ENCODE peak calls at places on chromosomes 6 and 20, in seven cellular contexts. One of them, this sample, is unnamed.
A peak's percentile ranks its signal among the peaks of the same experiment; 100 is the strongest.

GRCh38 chr20:46458891-46459750 is 52.7 kb upstream of the ELMO2 start:
- DNase-seq in mesendoderm: peak; percentile 89
- DNase-seq in hepatocyte: peak; percentile 89
- DNase-seq in pancreas: peak; percentile 79
- DNase-seq in right atrium auricular region: no peak
- DNase-seq in HCT116: no peak
- DNase-seq in endodermal cell: peak; percentile 96
- DNase-seq in this sample: peak; percentile 88

GRCh38 chr6:126720326-126720725 is 380.4 kb downstream of the CENPW start:
- DNase-seq in mesendoderm: no peak
- DNase-seq in hepatocyte: no peak
- DNase-seq in pancreas: no peak
- DNase-seq in right atrium auricular region: no peak
- DNase-seq in HCT116: no peak
- DNase-seq in endodermal cell: no peak
- DNase-seq in this sample: no peak

GRCh38 chr6:21188505-21189223 is 404.9 kb upstream of the SOX4 start:
- DNase-seq in mesendoderm: peak; percentile 39
- DNase-seq in hepatocyte: no peak
- DNase-seq in pancreas: no peak
- DNase-seq in right atrium auricular region: no peak
- DNase-seq in HCT116: no peak
- DNase-seq in endodermal cell: no peak
- DNase-seq in this sample: no peak

GRCh38 chr20:22617160-22617559 is 32.8 kb upstream of the FOXA2 start:
- DNase-seq in mesendoderm: no peak
- DNase-seq in hepatocyte: peak; percentile 60
- DNase-seq in pancreas: peak; percentile 84
- DNase-seq in right atrium auricular region: no peak
- DNase-seq in HCT116: no peak
- DNase-seq in endodermal cell: no peak
- DNase-seq in this sample: no peak

GRCh38 chr20:46308258-46309157 is at the start of gene CDH22:
- DNase-seq in mesendoderm: peak; percentile 74
- DNase-seq in hepatocyte: peak; percentile 74
- DNase-seq in pancreas: peak; percentile 52
- DNase-seq in right atrium auricular region: no peak
- DNase-seq in HCT116: peak; percentile 22
- DNase-seq in endodermal cell: peak; percentile 85
- DNase-seq in this sample: no peak

GRCh38 chr20:38338849-38339520 is 7.3 kb upstream of the LBP start:
- DNase-seq in mesendoderm: peak; percentile 79
- DNase-seq in hepatocyte: peak; percentile 38
- DNase-seq in pancreas: no peak
- DNase-seq in right atrium auricular region: no peak
- DNase-seq in HCT116: no peak
- DNase-seq in endodermal cell: peak; percentile 85
- DNase-seq in this sample: peak; percentile 54

GRCh38 chr6:89954721-89955148 is 60.5 kb downstream of the GJA10 start:
- DNase-seq in mesendoderm: no peak
- DNase-seq in hepatocyte: no peak
- DNase-seq in pancreas: no peak
- DNase-seq in right atrium auricular region: no peak
- DNase-seq in HCT116: no peak
- DNase-seq in endodermal cell: no peak
- DNase-seq in this sample: no peak

GRCh38 chr6:82569022-82569421 is 205.4 kb downstream of the TPBG start:
- DNase-seq in mesendoderm: no peak
- DNase-seq in hepatocyte: no peak
- DNase-seq in pancreas: no peak
- DNase-seq in right atrium auricular region: no peak
- DNase-seq in HCT116: no peak
- DNase-seq in endodermal cell: no peak
- DNase-seq in this sample: no peak

GRCh38 chr6:153108320-153108719 is 22.8 kb downstream of the RGS17 start:
- DNase-seq in mesendoderm: peak; percentile 48
- DNase-seq in hepatocyte: no peak
- DNase-seq in pancreas: no peak
- DNase-seq in right atrium auricular region: no peak
- DNase-seq in HCT116: no peak
- DNase-seq in endodermal cell: no peak
- DNase-seq in this sample: no peak

GRCh38 chr20:3784226-3784853 is 2.2 kb downstream of the CENPB start:
- DNase-seq in mesendoderm: no peak
- DNase-seq in hepatocyte: no peak
- DNase-seq in pancreas: peak; percentile 21
- DNase-seq in right atrium auricular region: no peak
- DNase-seq in HCT116: no peak
- DNase-seq in endodermal cell: no peak
- DNase-seq in this sample: no peak

GRCh38 chr6:89368107-89368506 is 15.6 kb upstream of the UBE2J1 start:
- DNase-seq in mesendoderm: peak; percentile 63
- DNase-seq in hepatocyte: peak; percentile 85
- DNase-seq in pancreas: peak; percentile 62
- DNase-seq in right atrium auricular region: no peak
- DNase-seq in HCT116: no peak
- DNase-seq in endodermal cell: peak; percentile 89
- DNase-seq in this sample: no peak

GRCh38 chr6:125882243-125882642 is 74.3 kb upstream of the HINT3 start:
- DNase-seq in mesendoderm: no peak
- DNase-seq in hepatocyte: no peak
- DNase-seq in pancreas: no peak
- DNase-seq in right atrium auricular region: no peak
- DNase-seq in HCT116: no peak
- DNase-seq in endodermal cell: no peak
- DNase-seq in this sample: no peak

GRCh38 chr6:52603000-52603795 is 26.3 kb upstream of the TRAM2 start:
- DNase-seq in mesendoderm: no peak
- DNase-seq in hepatocyte: peak; percentile 51
- DNase-seq in pancreas: no peak
- DNase-seq in right atrium auricular region: no peak
- DNase-seq in HCT116: no peak
- DNase-seq in endodermal cell: no peak
- DNase-seq in this sample: no peak

GRCh38 chr20:36591854-36592641 is 13.5 kb upstream of the RAB5IF start:
- DNase-seq in mesendoderm: peak; percentile 92
- DNase-seq in hepatocyte: peak; percentile 57
- DNase-seq in pancreas: no peak
- DNase-seq in right atrium auricular region: no peak
- DNase-seq in HCT116: peak; percentile 22
- DNase-seq in endodermal cell: peak; percentile 64
- DNase-seq in this sample: no peak

GRCh38 chr6:113997106-113997505 is 26.2 kb upstream of the HDAC2 start:
- DNase-seq in mesendoderm: no peak
- DNase-seq in hepatocyte: no peak
- DNase-seq in pancreas: no peak
- DNase-seq in right atrium auricular region: no peak
- DNase-seq in HCT116: peak; percentile 57
- DNase-seq in endodermal cell: no peak
- DNase-seq in this sample: no peak

GRCh38 chr6:150373260-150373701 is 4.5 kb downstream of the IYD start:
- DNase-seq in mesendoderm: no peak
- DNase-seq in hepatocyte: no peak
- DNase-seq in pancreas: no peak
- DNase-seq in right atrium auricular region: peak; percentile 64
- DNase-seq in HCT116: no peak
- DNase-seq in endodermal cell: no peak
- DNase-seq in this sample: no peak

GRCh38 chr6:126600258-126600916 is 260.5 kb downstream of the CENPW start:
- DNase-seq in mesendoderm: no peak
- DNase-seq in hepatocyte: no peak
- DNase-seq in pancreas: no peak
- DNase-seq in right atrium auricular region: no peak
- DNase-seq in HCT116: no peak
- DNase-seq in endodermal cell: no peak
- DNase-seq in this sample: no peak

GRCh38 chr20:1397710-1398109 is 4.9 kb upstream of the FKBP1A start:
- DNase-seq in mesendoderm: no peak
- DNase-seq in hepatocyte: no peak
- DNase-seq in pancreas: no peak
- DNase-seq in right atrium auricular region: no peak
- DNase-seq in HCT116: no peak
- DNase-seq in endodermal cell: no peak
- DNase-seq in this sample: no peak

GRCh38 chr6:37821449-37821848 is 1.9 kb downstream of the ZFAND3 start:
- DNase-seq in mesendoderm: no peak
- DNase-seq in hepatocyte: no peak
- DNase-seq in pancreas: no peak
- DNase-seq in right atrium auricular region: no peak
- DNase-seq in HCT116: no peak
- DNase-seq in endodermal cell: no peak
- DNase-seq in this sample: no peak
- H3K4me1 ChIP-seq in mesendoderm: peaks cover 6% of the 10 kb centered on the region
- H3K4me1 ChIP-seq in hepatocyte: peaks cover 33% of the 10 kb centered on the region
- H3K4me1 ChIP-seq in pancreas: peaks cover 31% of the 10 kb centered on the region
- H3K4me1 ChIP-seq in right atrium auricular region: peaks cover 67% of the 10 kb centered on the region
- H3K4me1 ChIP-seq in HCT116: peaks cover 19% of the 10 kb centered on the region
- H3K4me1 ChIP-seq in endodermal cell: peaks cover 10% of the 10 kb centered on the region
- H3K4me1 ChIP-seq in this sample: no peaks in the 10 kb centered on the region

DNA sequence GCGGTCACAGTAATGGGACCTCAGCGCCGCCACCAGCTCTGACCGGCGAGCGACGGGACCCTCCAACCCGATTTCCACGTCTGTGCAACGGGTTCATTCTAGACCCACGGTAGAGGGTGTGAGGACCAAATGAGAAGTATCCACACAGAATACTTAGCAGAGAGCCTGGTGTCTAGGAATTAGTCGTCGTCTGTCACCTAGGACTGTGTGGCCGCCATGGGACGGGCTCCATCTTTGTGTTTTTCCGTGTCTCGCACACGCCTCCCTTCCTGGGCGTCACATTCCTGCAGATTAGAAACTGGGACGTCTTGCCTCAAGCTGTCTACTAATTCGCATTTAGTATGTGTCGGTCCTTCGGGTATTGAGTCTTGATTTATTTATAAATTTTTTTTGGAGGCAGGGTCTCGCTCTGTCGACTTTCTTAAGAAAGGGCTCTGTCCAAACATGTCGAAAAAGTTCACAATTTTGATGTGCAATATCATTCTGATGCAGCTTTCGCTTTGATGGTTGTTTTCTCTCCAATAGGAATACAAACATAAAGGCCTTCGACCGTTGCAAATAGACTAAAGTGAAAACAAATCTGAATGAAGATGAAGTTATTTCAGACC is 562 bp downstream of the MGME1 start:
- DNase-seq in mesendoderm: peak; percentile 86
- DNase-seq in hepatocyte: peak; percentile 39
- DNase-seq in pancreas: no peak
- DNase-seq in right atrium auricular region: no peak
- DNase-seq in HCT116: no peak
- DNase-seq in endodermal cell: peak; percentile 82
- DNase-seq in this sample: no peak
- H3K4me1 ChIP-seq in mesendoderm: peaks cover 8% of the 10 kb centered on the region
- H3K4me1 ChIP-seq in hepatocyte: peaks cover 40% of the 10 kb centered on the region
- H3K4me1 ChIP-seq in pancreas: peaks cover 46% of the 10 kb centered on the region
- H3K4me1 ChIP-seq in right atrium auricular region: peaks cover 74% of the 10 kb centered on the region
- H3K4me1 ChIP-seq in HCT116: peaks cover 50% of the 10 kb centered on the region
- H3K4me1 ChIP-seq in endodermal cell: peaks cover 12% of the 10 kb centered on the region
- H3K4me1 ChIP-seq in this sample: peaks cover 2% of the 10 kb centered on the region

GRCh38 chr6:24720131-24720603 is 1.2 kb upstream of the C6orf62 start:
- DNase-seq in mesendoderm: peak; percentile 61
- DNase-seq in hepatocyte: peak; percentile 74
- DNase-seq in pancreas: peak; percentile 64
- DNase-seq in right atrium auricular region: no peak
- DNase-seq in HCT116: no peak
- DNase-seq in endodermal cell: peak; percentile 69
- DNase-seq in this sample: no peak

GRCh38 chr6:24721461-24722215 is 2.7 kb upstream of the C6orf62 start:
- DNase-seq in mesendoderm: no peak
- DNase-seq in hepatocyte: peak; percentile 91
- DNase-seq in pancreas: no peak
- DNase-seq in right atrium auricular region: no peak
- DNase-seq in HCT116: no peak
- DNase-seq in endodermal cell: no peak
- DNase-seq in this sample: no peak

GRCh38 chr6:24718449-24719124 is 367 bp downstream of the C6orf62 start:
- DNase-seq in mesendoderm: peak; percentile 10
- DNase-seq in hepatocyte: no peak
- DNase-seq in pancreas: no peak
- DNase-seq in right atrium auricular region: no peak
- DNase-seq in HCT116: no peak
- DNase-seq in endodermal cell: no peak
- DNase-seq in this sample: no peak

GRCh38 chr6:24720604-24721460 is 1.9 kb upstream of the C6orf62 start:
- DNase-seq in mesendoderm: peak; percentile 100
- DNase-seq in hepatocyte: peak; percentile 100
- DNase-seq in pancreas: peak; percentile 100
- DNase-seq in right atrium auricular region: peak; percentile 100
- DNase-seq in HCT116: peak; percentile 99
- DNase-seq in endodermal cell: peak; percentile 100
- DNase-seq in this sample: peak; percentile 100

DNA sequence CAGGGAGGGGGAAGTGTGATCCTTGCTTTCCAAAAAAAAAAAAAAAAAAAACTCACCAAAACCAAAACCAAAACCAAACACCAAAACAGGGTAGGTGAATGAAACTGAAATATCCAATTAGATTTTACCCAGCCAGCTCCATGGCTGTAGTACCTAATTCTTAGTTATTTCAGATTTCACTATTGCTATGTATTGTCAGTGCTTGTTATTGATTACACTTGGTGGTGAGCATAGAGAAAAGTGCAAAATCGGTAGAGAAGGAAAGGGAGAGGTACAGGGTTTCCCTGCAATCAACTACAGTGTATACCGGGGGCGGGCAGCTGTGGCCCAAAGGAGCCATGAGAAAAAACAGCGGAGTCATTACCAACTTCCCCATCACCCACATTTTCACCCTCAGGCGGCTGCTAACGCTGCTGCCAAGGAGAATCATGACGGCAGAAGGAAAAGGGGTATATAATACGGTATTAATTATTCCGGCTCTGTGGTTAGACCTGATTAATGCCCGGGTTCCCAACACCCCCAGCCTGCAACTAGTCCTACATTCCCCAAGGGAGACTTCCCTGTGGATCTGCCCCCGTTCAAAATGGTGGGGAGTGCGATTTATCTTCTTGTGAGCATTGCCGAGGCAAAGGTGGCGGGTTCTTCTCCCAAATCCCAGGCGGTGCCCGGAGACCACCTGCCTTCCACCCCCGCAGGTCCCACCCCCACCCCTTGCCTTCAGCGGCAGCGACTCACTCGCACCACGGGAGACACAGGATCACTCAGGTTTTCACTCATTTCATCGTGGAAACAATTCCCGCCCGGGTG is at the start of gene C6orf62:
- DNase-seq in mesendoderm: peak; percentile 47
- DNase-seq in hepatocyte: peak; percentile 43
- DNase-seq in pancreas: peak; percentile 44
- DNase-seq in right atrium auricular region: no peak
- DNase-seq in HCT116: no peak
- DNase-seq in endodermal cell: peak; percentile 53
- DNase-seq in this sample: no peak
- H3K4me1 ChIP-seq in mesendoderm: no peaks in the 10 kb centered on the region
- H3K4me1 ChIP-seq in hepatocyte: peaks cover 10% of the 10 kb centered on the region
- H3K4me1 ChIP-seq in pancreas: peaks cover 30% of the 10 kb centered on the region
- H3K4me1 ChIP-seq in right atrium auricular region: peaks cover 50% of the 10 kb centered on the region
- H3K4me1 ChIP-seq in HCT116: peaks cover 30% of the 10 kb centered on the region
- H3K4me1 ChIP-seq in endodermal cell: peaks cover 5% of the 10 kb centered on the region
- H3K4me1 ChIP-seq in this sample: no peaks in the 10 kb centered on the region

DNA sequence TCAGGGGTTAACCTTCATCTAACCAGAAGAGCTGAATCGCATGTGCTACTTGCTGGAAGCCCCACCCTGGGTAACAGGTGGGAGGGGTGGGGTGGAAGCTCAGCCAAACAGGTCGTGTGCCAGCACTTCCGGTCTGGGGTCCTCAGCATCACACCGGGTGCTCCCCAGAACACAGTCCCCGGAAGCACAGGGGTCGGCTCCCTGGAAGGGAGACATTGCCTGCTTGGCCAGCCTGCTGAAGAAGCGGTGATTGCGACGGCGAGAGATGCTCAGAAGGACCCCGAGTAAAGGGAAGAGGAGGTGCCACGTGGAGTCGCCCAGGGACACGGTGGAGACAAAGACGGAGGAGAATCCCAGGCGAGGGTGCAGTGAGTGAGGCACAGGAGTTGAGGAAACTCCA is 36.5 kb downstream of the MYT1 start:
- DNase-seq in mesendoderm: no peak
- DNase-seq in hepatocyte: no peak
- DNase-seq in pancreas: no peak
- DNase-seq in right atrium auricular region: no peak
- DNase-seq in HCT116: no peak
- DNase-seq in endodermal cell: no peak
- DNase-seq in this sample: no peak
- H3K4me1 ChIP-seq in mesendoderm: no peaks in the 10 kb centered on the region
- H3K4me1 ChIP-seq in hepatocyte: no peaks in the 10 kb centered on the region
- H3K4me1 ChIP-seq in pancreas: no peaks in the 10 kb centered on the region
- H3K4me1 ChIP-seq in right atrium auricular region: no peaks in the 10 kb centered on the region
- H3K4me1 ChIP-seq in HCT116: no peaks in the 10 kb centered on the region
- H3K4me1 ChIP-seq in endodermal cell: no peaks in the 10 kb centered on the region
- H3K4me1 ChIP-seq in this sample: no peaks in the 10 kb centered on the region